ENCODE peak calls at places on chromosomes 12 and 14, in four cellular contexts. V, T, Y and O are unnamed samples.
A peak's percentile ranks its signal among the peaks of the same experiment; 100 is the strongest.

GRCh38 chr12:24111591-24111990 is 162.1 kb upstream of the SOX5 start:
- DNase-seq in T (no peak), Y (no peak), V (no peak), O (no peak)

GRCh38 chr14:105486974-105487448 is 325 bp downstream of the CRIP1 start:
- DNase-seq in V (peak; percentile 57), Y (no peak), T (no peak), O (no peak)

GRCh38 chr12:124520896-124521295 is 46.5 kb downstream of the NCOR2 start:
- DNase-seq in Y (no peak), T (no peak), V (no peak), O (no peak)

GRCh38 chr12:113105606-113106271 is 29.8 kb downstream of the RASAL1 start:
- DNase-seq in T (no peak), V (no peak), Y (no peak), O (no peak)

GRCh38 chr14:104394606-104394910 is 185.0 kb upstream of the C14orf180 start:
- DNase-seq in Y (no peak), T (no peak), V (no peak), O (no peak)

GRCh38 chr14:30581283-30581625 is 22.3 kb downstream of the G2E3 start:
- DNase-seq in Y (no peak), V (no peak), T (no peak), O (no peak)

GRCh38 chr12:124904306-124905098 is 9.9 kb downstream of the UBC start:
- DNase-seq in T (peak; percentile 94), Y (peak; percentile 92), V (peak; percentile 70), O (peak; percentile 87)

GRCh38 chr12:563250-563781 is 99.9 kb downstream of the NINJ2 start:
- DNase-seq in Y (no peak), T (no peak), V (no peak), O (no peak)

GRCh38 chr12:16096273-16096849 is 181.1 kb downstream of the SLC15A5 start:
- DNase-seq in Y (no peak), V (no peak), T (no peak), O (no peak)

GRCh38 chr14:31084385-31084784 is 58.2 kb upstream of the STRN3 start:
- DNase-seq in T (no peak), V (peak; percentile 47), Y (no peak), O (no peak)

GRCh38 chr14:100022772-100023451 is 42.3 kb upstream of the EVL start:
- DNase-seq in T (no peak), Y (no peak), V (peak; percentile 22), O (peak; percentile 43)

GRCh38 chr14:29216316-29216715 is 449.7 kb downstream of the FOXG1 start:
- DNase-seq in Y (no peak), V (no peak), T (no peak), O (no peak)

GRCh38 chr14:40697221-40697620 is 909.5 kb upstream of the LRFN5 start:
- DNase-seq in T (no peak), V (no peak), Y (no peak), O (peak; percentile 35)

GRCh38 chr14:20855652-20856291 is 35.4 kb upstream of the RNASE3 start:
- DNase-seq in T (peak; percentile 65), V (peak; percentile 79), Y (peak; percentile 71), O (peak; percentile 52)

GRCh38 chr12:121796855-121797751 is 3.6 kb upstream of the RHOF start:
- DNase-seq in V (no peak), T (peak; percentile 68), Y (peak; percentile 88), O (peak; percentile 94)

GRCh38 chr12:108232565-108232964 is 103.5 kb downstream of the WSCD2 start:
- DNase-seq in Y (peak; percentile 25), T (no peak), V (no peak), O (no peak)

GRCh38 chr12:91422107-91422506 is 239.5 kb upstream of the DCN start:
- DNase-seq in V (no peak), T (no peak), Y (no peak), O (no peak)